ENCODE peak calls at places on chromosome X, in six cellular contexts. Y, M, J, G, H and D are unnamed samples.

GRCh38 chrX:107199491-107199890 is 6.7 kb downstream of the NUP62CL start:
- DNase-seq in Y (no peak), M (no peak), J (no peak), G (no peak), H (no peak), D (no peak)

GRCh38 chrX:103585421-103586313 is at the start of gene TCEAL4:
- DNase-seq in Y (peak; percentile 25), M (no peak), J (no peak), G (no peak), H (no peak), D (no peak)

GRCh38 chrX:120358687-120359086 is 3.2 kb upstream of the ATP1B4 start:
- DNase-seq in Y (no peak), M (no peak), J (no peak), G (no peak), H (no peak), D (no peak)

GRCh38 chrX:115968436-115969252 is 201.9 kb upstream of the AGTR2 start:
- DNase-seq in Y (no peak), M (no peak), J (no peak), G (peak; percentile 82), H (no peak), D (no peak)

GRCh38 chrX:53300157-53300556 is 18.8 kb upstream of the IQSEC2 start:
- DNase-seq in Y (no peak), M (no peak), J (no peak), G (no peak), H (no peak), D (no peak)

GRCh38 chrX:44945736-44946135 is 72.7 kb downstream of the KDM6A start:
- DNase-seq in Y (no peak), M (peak; percentile 22), J (no peak), G (no peak), H (peak; percentile 10), D (no peak)

GRCh38 chrX:117839544-117839943 is 277.1 kb downstream of the KLHL13 start:
- DNase-seq in Y (no peak), M (peak; percentile 6), J (no peak), G (no peak), H (no peak), D (no peak)

GRCh38 chrX:136616987-136617685 is 30.8 kb upstream of the CD40LG start:
- DNase-seq in Y (peak; percentile 16), M (no peak), J (no peak), G (no peak), H (no peak), D (no peak)

GRCh38 chrX:405149-405548 is 18.4 kb upstream of the PPP2R3B start:
- DNase-seq in Y (no peak), M (no peak), J (no peak), G (no peak), H (no peak), D (no peak)

GRCh38 chrX:139125916-139126315 is 404.6 kb upstream of the F9 start:
- DNase-seq in Y (no peak), M (no peak), J (no peak), G (no peak), H (no peak), D (no peak)

GRCh38 chrX:79630033-79631009 is 263.2 kb upstream of the ITM2A start:
- DNase-seq in Y (no peak), M (no peak), J (peak; percentile 47), G (no peak), H (no peak), D (no peak)

GRCh38 chrX:10174051-10174450 is 17.3 kb downstream of the CLCN4 start:
- DNase-seq in Y (no peak), M (no peak), J (no peak), G (no peak), H (no peak), D (no peak)

GRCh38 chrX:40684092-40684491 is 36.7 kb upstream of the CXorf38 start:
- DNase-seq in Y (no peak), M (no peak), J (no peak), G (no peak), H (no peak), D (no peak)

GRCh38 chrX:99001286-99001685 is 1408.8 kb downstream of the PCDH19 start:
- DNase-seq in Y (no peak), M (no peak), J (no peak), G (no peak), H (no peak), D (no peak)

GRCh38 chrX:136030357-136031225 is 45.4 kb downstream of the SLC9A6 start:
- DNase-seq in Y (no peak), M (no peak), J (no peak), G (no peak), H (no peak), D (no peak)

GRCh38 chrX:102976290-102976689 is 39.2 kb downstream of the RAB40AL start:
- DNase-seq in Y (no peak), M (no peak), J (no peak), G (no peak), H (no peak), D (no peak)

GRCh38 chrX:111652719-111653118 is 28.3 kb upstream of the ALG13 start:
- DNase-seq in Y (no peak), M (no peak), J (no peak), G (no peak), H (no peak), D (no peak)

GRCh38 chrX:69014200-69014599 is 151.1 kb downstream of the PJA1 start:
- DNase-seq in Y (no peak), M (no peak), J (no peak), G (no peak), H (no peak), D (no peak)

GRCh38 chrX:100745205-100745604 is 13.3 kb upstream of the SYTL4 start:
- DNase-seq in Y (no peak), M (no peak), J (no peak), G (no peak), H (no peak), D (no peak)

GRCh38 chrX:55489315-55490009 is at the start of gene USP51:
- DNase-seq in Y (peak; percentile 30), M (peak; percentile 27), J (peak; percentile 16), G (no peak), H (no peak), D (peak; percentile 7)

GRCh38 chrX:55490121-55490520 is 473 bp upstream of the USP51 start:
- DNase-seq in Y (no peak), M (no peak), J (no peak), G (no peak), H (no peak), D (no peak)

GRCh38 chrX:55488268-55488558 is 1.4 kb downstream of the USP51 start:
- DNase-seq in Y (no peak), M (no peak), J (no peak), G (no peak), H (no peak), D (no peak)

GRCh38 chrX:55487143-55487542 is 2.5 kb downstream of the USP51 start:
- DNase-seq in Y (no peak), M (no peak), J (no peak), G (no peak), H (no peak), D (no peak)

DNA sequence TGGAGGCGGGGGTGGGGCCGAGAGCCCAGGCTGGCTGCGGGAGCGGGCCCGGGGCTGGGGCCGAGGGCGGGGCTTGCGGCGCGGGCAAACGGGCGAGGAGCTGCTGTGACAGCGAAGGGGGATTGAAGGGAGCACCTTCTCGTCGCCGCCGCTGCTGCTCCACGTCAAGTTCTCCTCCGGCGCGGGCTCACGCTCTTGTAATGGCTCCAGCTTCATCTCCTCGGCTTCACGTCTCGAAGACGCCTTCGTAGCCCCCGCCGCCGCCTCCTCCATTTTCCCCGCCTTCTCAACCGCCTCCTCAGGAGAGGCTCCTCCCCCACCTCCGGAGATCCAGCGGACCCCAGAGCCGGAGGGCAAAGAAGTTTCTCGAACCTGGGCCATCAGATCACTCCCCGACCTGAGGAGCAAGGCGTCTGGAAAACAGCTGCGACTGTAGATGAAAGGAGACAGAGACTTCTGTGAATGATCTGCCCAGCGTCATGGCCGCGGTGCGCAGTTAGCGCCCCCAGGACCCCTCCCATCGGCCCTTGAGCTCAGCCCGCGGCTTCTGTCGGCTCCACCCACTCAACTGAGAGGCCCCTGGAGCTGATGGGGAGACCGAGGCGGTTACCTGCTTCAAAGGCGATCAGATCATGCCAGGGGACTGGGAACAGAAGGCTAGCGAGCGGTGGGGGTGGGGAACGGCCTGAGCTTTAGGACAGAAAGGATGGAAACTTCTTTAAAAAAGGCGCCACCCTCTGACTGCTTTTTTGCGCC is 911 bp downstream of the USP51 start:
- DNase-seq in Y (peak; percentile 34), M (peak; percentile 72), J (peak; percentile 8), G (no peak), H (no peak), D (peak; percentile 32)
- TF ChIP-seq POLR2A in Y (peak; percentile 15), M (peak; percentile 60), J (peak; percentile 60), G (no peak), H (no peak), D (no peak)

DNA sequence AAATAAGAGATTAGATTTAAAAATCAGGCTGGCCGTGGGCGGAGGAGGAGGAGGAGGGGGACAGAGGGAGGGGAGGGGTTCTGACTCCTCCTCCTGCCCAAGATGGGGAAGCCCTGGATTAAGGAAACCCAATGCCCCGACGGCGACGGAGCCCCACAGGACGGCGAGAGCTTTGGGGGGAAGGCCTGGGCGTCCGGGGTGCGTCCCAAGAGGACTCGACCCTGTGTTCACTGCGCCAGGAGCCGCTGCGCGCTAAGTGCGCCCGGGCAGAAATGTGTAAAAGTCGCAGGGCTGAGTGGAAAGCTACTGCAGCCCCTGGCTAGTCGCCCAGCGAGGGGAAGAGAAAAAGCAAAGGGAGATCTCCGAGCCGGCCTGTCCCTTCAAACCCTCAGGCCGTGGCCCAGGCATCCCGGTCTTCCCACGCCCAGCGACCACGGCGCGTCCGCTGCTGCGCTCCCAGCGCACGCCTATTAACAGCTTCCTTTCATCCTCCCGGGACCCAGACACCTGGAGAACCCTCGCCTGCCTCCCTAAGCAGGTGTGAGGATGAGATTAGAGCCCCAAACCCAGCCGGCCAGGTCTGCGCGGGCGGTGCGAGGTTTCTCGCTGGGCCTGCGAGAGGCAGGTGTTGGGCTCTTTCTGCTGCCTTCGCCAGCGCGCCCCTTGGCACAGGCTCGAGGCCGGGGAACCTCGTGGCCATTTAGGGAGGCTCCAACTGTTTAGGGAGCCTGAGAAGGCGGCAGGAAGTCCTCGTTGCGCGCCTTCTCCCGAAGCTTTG is 1.4 kb upstream of the RPS6KA3 start:
- DNase-seq in Y (peak; percentile 24), M (no peak), J (no peak), G (no peak), H (no peak), D (peak; percentile 19)
- TF ChIP-seq TAF1 in Y (no peak), M (no peak), J (no peak), G (no peak), H (no peak), D (no peak)

GRCh38 chrX:84318661-84319060 is 130.7 kb upstream of the RPS6KA6 start:
- DNase-seq in Y (no peak), M (no peak), J (no peak), G (no peak), H (no peak), D (no peak)
- TF ChIP-seq POLR2AphosphoS5 in Y (no peak), M (no peak), J (no peak), G (no peak), H (no peak), D (no peak)

DNA sequence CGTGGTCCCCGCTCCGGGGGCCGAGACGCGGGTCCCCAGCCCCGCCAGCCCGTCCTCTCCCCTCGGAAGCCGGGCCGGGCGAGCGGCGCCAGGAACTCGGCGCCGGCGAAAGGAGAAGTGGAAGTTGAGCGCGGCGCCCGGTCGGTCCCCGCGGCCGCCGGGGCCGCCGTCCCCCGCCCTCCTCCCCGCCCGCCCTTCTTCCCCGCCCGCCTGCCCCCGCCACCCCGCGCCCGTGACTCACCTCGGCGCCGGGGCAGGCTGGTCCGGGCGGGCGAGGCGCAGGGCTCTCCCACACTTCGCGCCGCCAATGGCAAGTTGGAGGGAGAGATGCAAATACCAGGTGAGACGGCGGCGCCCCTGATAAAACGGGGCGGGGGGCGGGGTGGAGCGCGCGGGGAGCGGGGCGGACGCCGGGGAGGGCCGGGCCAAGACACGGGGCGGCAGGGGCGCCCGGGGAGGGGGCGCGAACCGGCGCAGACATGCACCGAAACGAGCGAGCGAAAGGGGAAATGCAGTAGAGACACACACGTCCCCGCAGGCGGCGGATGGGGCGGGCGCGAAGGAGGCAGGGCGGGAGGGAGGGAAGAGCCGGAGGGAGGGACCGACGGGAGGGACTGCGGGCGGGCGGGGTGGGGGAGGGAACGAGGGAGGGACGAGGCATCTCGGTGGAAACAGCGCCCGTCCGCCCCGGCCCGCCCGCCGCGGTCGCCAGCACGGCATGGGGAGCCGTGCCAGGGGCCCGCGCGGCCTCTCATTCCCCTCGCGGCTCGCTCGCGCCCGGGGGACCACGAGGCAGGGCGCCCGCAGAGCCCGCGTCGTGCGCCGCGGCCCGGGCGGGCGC is at the start of gene ELF4:
- DNase-seq in Y (peak; percentile 60), M (peak; percentile 78), J (no peak), G (no peak), H (no peak), D (peak; percentile 56)
- TF ChIP-seq POLR2A in Y (no peak), M (peak; percentile 41), J (peak; percentile 51), G (no peak), H (no peak), D (no peak)